ENCODE peak calls at places on chromosome 1, in seven cellular contexts. One of them, this sample, is unnamed.

GRCh38 chr1:96698332-96698983 is 23.1 kb upstream of the PTBP2 start:
- DNase-seq in astrocyte: peak
- DNase-seq in MM.1S: no peak
- DNase-seq in GM23248: no peak
- DNase-seq in PC-3: no peak
- DNase-seq in K562: no peak
- DNase-seq in fibroblast of lung: peak
- DNase-seq in this sample: no peak

GRCh38 chr1:227776277-227776676 is 39.2 kb upstream of the PRSS38 start:
- DNase-seq in astrocyte: peak
- DNase-seq in MM.1S: no peak
- DNase-seq in GM23248: peak
- DNase-seq in PC-3: peak
- DNase-seq in K562: no peak
- DNase-seq in fibroblast of lung: peak
- DNase-seq in this sample: no peak

GRCh38 chr1:177746168-177746567 is 223.7 kb downstream of the SEC16B start:
- DNase-seq in astrocyte: no peak
- DNase-seq in MM.1S: no peak
- DNase-seq in GM23248: no peak
- DNase-seq in PC-3: no peak
- DNase-seq in K562: no peak
- DNase-seq in fibroblast of lung: no peak
- DNase-seq in this sample: no peak

GRCh38 chr1:185108324-185108723 is 48.4 kb downstream of the TRMT1L start:
- DNase-seq in astrocyte: no peak
- DNase-seq in MM.1S: no peak
- DNase-seq in GM23248: peak
- DNase-seq in PC-3: no peak
- DNase-seq in K562: no peak
- DNase-seq in fibroblast of lung: peak
- DNase-seq in this sample: no peak

GRCh38 chr1:44284184-44284583 is 70.9 kb downstream of the ERI3 start:
- DNase-seq in astrocyte: no peak
- DNase-seq in MM.1S: no peak
- DNase-seq in GM23248: no peak
- DNase-seq in PC-3: no peak
- DNase-seq in K562: no peak
- DNase-seq in fibroblast of lung: no peak
- DNase-seq in this sample: no peak

GRCh38 chr1:111743679-111744101 is 4.5 kb upstream of the INKA2 start:
- DNase-seq in astrocyte: no peak
- DNase-seq in MM.1S: no peak
- DNase-seq in GM23248: peak
- DNase-seq in PC-3: no peak
- DNase-seq in K562: no peak
- DNase-seq in fibroblast of lung: peak
- DNase-seq in this sample: no peak

GRCh38 chr1:7335224-7335879 is 435.7 kb upstream of the VAMP3 start:
- DNase-seq in astrocyte: peak
- DNase-seq in MM.1S: no peak
- DNase-seq in GM23248: no peak
- DNase-seq in PC-3: peak
- DNase-seq in K562: no peak
- DNase-seq in fibroblast of lung: peak
- DNase-seq in this sample: no peak

GRCh38 chr1:905811-906531 is 17.8 kb upstream of the SAMD11 start:
- DNase-seq in astrocyte: no peak
- DNase-seq in MM.1S: no peak
- DNase-seq in GM23248: peak
- DNase-seq in PC-3: no peak
- DNase-seq in K562: peak
- DNase-seq in fibroblast of lung: no peak
- DNase-seq in this sample: no peak

GRCh38 chr1:223022641-223023473 is 120.2 kb downstream of the TLR5 start:
- DNase-seq in astrocyte: no peak
- DNase-seq in MM.1S: no peak
- DNase-seq in GM23248: no peak
- DNase-seq in PC-3: no peak
- DNase-seq in K562: no peak
- DNase-seq in fibroblast of lung: no peak
- DNase-seq in this sample: no peak

DNA sequence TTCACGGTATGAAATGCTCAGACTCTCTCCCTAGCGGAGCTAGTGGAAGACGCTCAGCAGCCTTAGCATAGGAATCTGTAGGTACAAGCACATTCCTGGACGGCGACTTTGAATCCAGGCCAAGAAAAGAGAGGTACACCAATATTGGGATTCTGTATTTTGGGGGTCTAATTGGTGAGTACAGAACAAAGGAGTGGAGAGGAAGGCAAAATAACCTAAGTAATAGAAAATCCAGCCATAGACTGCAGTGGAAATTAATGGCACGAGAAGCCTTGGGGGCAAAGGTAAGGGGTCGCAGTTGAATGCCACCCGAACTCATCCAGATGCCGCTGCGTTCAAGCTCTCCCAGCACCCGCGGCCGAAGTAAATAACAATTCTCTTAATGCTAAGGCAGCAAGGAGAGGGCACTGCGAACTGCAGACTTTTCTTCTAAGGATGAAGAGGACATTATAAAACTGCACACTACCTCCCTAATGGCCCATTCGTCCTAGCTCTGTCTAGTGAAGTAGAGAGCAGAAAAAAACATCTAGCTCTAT is 17.8 kb upstream of the TBX15 start:
- DNase-seq in astrocyte: no peak
- DNase-seq in MM.1S: no peak
- DNase-seq in GM23248: no peak
- DNase-seq in PC-3: no peak
- DNase-seq in K562: no peak
- DNase-seq in fibroblast of lung: no peak
- DNase-seq in this sample: no peak
- TF ChIP-seq EZH2 in astrocyte: no peak
- TF ChIP-seq EZH2 in MM.1S: no peak
- TF ChIP-seq EZH2 in GM23248: no peak
- TF ChIP-seq EZH2 in PC-3: no peak
- TF ChIP-seq EZH2 in K562: no peak
- TF ChIP-seq EZH2 in fibroblast of lung: peak
- TF ChIP-seq EZH2 in this sample: no peak

GRCh38 chr1:197397899-197398298 is 129.8 kb downstream of the CRB1 start:
- DNase-seq in astrocyte: no peak
- DNase-seq in MM.1S: no peak
- DNase-seq in GM23248: no peak
- DNase-seq in PC-3: no peak
- DNase-seq in K562: no peak
- DNase-seq in fibroblast of lung: no peak
- DNase-seq in this sample: no peak

GRCh38 chr1:197402189-197402588 is 134.1 kb downstream of the CRB1 start:
- DNase-seq in astrocyte: no peak
- DNase-seq in MM.1S: no peak
- DNase-seq in GM23248: no peak
- DNase-seq in PC-3: no peak
- DNase-seq in K562: no peak
- DNase-seq in fibroblast of lung: no peak
- DNase-seq in this sample: no peak

GRCh38 chr1:197395209-197395608 is 127.2 kb downstream of the CRB1 start:
- DNase-seq in astrocyte: no peak
- DNase-seq in MM.1S: no peak
- DNase-seq in GM23248: no peak
- DNase-seq in PC-3: no peak
- DNase-seq in K562: no peak
- DNase-seq in fibroblast of lung: no peak
- DNase-seq in this sample: no peak

GRCh38 chr1:197400522-197400902 is 132.5 kb downstream of the CRB1 start:
- DNase-seq in astrocyte: no peak
- DNase-seq in MM.1S: no peak
- DNase-seq in GM23248: no peak
- DNase-seq in PC-3: no peak
- DNase-seq in K562: no peak
- DNase-seq in fibroblast of lung: no peak
- DNase-seq in this sample: no peak

GRCh38 chr1:197399691-197400521 is 131.9 kb downstream of the CRB1 start:
- DNase-seq in astrocyte: peak
- DNase-seq in MM.1S: peak
- DNase-seq in GM23248: peak
- DNase-seq in PC-3: peak
- DNase-seq in K562: peak
- DNase-seq in fibroblast of lung: peak
- DNase-seq in this sample: peak
- H2AFZ ChIP-seq in astrocyte: no peak
- H2AFZ ChIP-seq in MM.1S: peak
- H2AFZ ChIP-seq in GM23248: no peak
- H2AFZ ChIP-seq in PC-3: no peak
- H2AFZ ChIP-seq in K562: no peak
- H2AFZ ChIP-seq in fibroblast of lung: no peak
- H2AFZ ChIP-seq in this sample: no peak

GRCh38 chr1:47434051-47434842 is 3.6 kb upstream of the FOXD2 start:
- DNase-seq in astrocyte: peak
- DNase-seq in MM.1S: no peak
- DNase-seq in GM23248: peak
- DNase-seq in PC-3: peak
- DNase-seq in K562: no peak
- DNase-seq in fibroblast of lung: peak
- DNase-seq in this sample: no peak
- TF ChIP-seq EZH2 in astrocyte: peak
- TF ChIP-seq EZH2 in MM.1S: no peak
- TF ChIP-seq EZH2 in GM23248: no peak
- TF ChIP-seq EZH2 in PC-3: no peak
- TF ChIP-seq EZH2 in K562: no peak
- TF ChIP-seq EZH2 in fibroblast of lung: no peak
- TF ChIP-seq EZH2 in this sample: no peak

DNA sequence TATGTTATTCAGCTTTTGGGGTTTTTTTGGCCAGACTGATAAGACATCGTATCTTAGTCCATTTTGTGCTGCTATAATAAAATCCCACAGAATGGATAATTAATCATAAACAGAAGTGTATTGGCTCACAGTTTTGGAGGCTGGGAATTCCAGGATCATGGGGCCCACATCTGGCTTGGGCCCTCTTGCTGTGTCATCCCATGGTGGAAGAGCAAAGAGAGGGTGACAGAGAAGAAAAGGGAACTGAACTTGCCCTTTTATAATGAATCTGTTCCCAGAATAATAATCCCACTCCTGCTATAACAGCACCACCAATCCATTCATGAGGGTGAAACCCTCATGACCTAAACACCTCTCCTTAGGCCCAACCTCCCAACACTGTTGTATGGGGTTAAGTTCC is 17.5 kb upstream of the FGR start:
- DNase-seq in astrocyte: no peak
- DNase-seq in MM.1S: no peak
- DNase-seq in GM23248: peak
- DNase-seq in PC-3: no peak
- DNase-seq in K562: no peak
- DNase-seq in fibroblast of lung: no peak
- DNase-seq in this sample: no peak
- H2AFZ ChIP-seq in astrocyte: no peak
- H2AFZ ChIP-seq in MM.1S: no peak
- H2AFZ ChIP-seq in GM23248: peak
- H2AFZ ChIP-seq in PC-3: no peak
- H2AFZ ChIP-seq in K562: peak
- H2AFZ ChIP-seq in fibroblast of lung: no peak
- H2AFZ ChIP-seq in this sample: no peak

GRCh38 chr1:99943238-99943794 is 26.5 kb upstream of the SLC35A3 start:
- DNase-seq in astrocyte: peak
- DNase-seq in MM.1S: no peak
- DNase-seq in GM23248: peak
- DNase-seq in PC-3: peak
- DNase-seq in K562: peak
- DNase-seq in fibroblast of lung: peak
- DNase-seq in this sample: no peak
- TF ChIP-seq EZH2 in astrocyte: no peak
- TF ChIP-seq EZH2 in MM.1S: no peak
- TF ChIP-seq EZH2 in GM23248: no peak
- TF ChIP-seq EZH2 in PC-3: no peak
- TF ChIP-seq EZH2 in K562: no peak
- TF ChIP-seq EZH2 in fibroblast of lung: no peak
- TF ChIP-seq EZH2 in this sample: no peak

GRCh38 chr1:20380616-20381035 is 90.0 kb downstream of the VWA5B1 start:
- DNase-seq in astrocyte: peak
- DNase-seq in MM.1S: no peak
- DNase-seq in GM23248: peak
- DNase-seq in PC-3: peak
- DNase-seq in K562: no peak
- DNase-seq in fibroblast of lung: peak
- DNase-seq in this sample: no peak
- H2AFZ ChIP-seq in astrocyte: peak
- H2AFZ ChIP-seq in MM.1S: no peak
- H2AFZ ChIP-seq in GM23248: peak
- H2AFZ ChIP-seq in PC-3: peak
- H2AFZ ChIP-seq in K562: no peak
- H2AFZ ChIP-seq in fibroblast of lung: no peak
- H2AFZ ChIP-seq in this sample: no peak

DNA sequence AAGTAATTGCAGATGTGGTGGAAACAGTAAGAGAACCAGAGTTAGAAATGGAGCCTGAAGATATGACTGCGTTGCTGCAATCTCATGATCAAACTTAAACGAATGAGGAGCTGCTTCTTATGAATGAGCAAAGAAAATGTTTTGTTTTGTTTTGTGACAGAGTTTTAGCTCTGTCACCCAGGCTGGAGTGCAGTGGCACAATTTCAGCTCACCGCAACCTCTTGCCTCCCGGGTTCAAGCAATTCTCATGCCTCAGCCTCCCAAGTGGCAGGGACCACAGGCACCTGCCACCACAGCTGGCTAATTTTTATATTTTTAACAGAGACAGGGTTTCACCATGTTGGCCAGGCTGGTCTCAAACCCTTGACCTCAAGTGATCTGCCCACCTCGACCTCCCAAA is 53.3 kb upstream of the NFASC start:
- DNase-seq in astrocyte: no peak
- DNase-seq in MM.1S: no peak
- DNase-seq in GM23248: no peak
- DNase-seq in PC-3: no peak
- DNase-seq in K562: no peak
- DNase-seq in fibroblast of lung: no peak
- DNase-seq in this sample: no peak
- TF ChIP-seq EZH2 in astrocyte: no peak
- TF ChIP-seq EZH2 in MM.1S: no peak
- TF ChIP-seq EZH2 in GM23248: no peak
- TF ChIP-seq EZH2 in PC-3: no peak
- TF ChIP-seq EZH2 in K562: no peak
- TF ChIP-seq EZH2 in fibroblast of lung: no peak
- TF ChIP-seq EZH2 in this sample: no peak

GRCh38 chr1:162928141-162928540 is 67.2 kb upstream of the CCDC190 start:
- DNase-seq in astrocyte: no peak
- DNase-seq in MM.1S: no peak
- DNase-seq in GM23248: no peak
- DNase-seq in PC-3: no peak
- DNase-seq in K562: no peak
- DNase-seq in fibroblast of lung: no peak
- DNase-seq in this sample: no peak
- H2AFZ ChIP-seq in astrocyte: no peak
- H2AFZ ChIP-seq in MM.1S: no peak
- H2AFZ ChIP-seq in GM23248: no peak
- H2AFZ ChIP-seq in PC-3: no peak
- H2AFZ ChIP-seq in K562: no peak
- H2AFZ ChIP-seq in fibroblast of lung: no peak
- H2AFZ ChIP-seq in this sample: no peak

This sample was measured in DND-41.